ENCODE peak calls at places on chromosomes 7 and 10, in seven cellular contexts. E is A549, R is SK-N-SH, Z is K562, Q is HCT116, J is Panc1, X is GM23338. L is an unnamed sample.

GRCh38 chr10:2933041-2933440 is 134.3 kb upstream of the PFKP start:
- DNase-seq in J (no peak), Q (no peak), X (no peak), E (no peak), Z (no peak), R (peak), L (no peak)

GRCh38 chr7:86930554-86931307 is 128.7 kb downstream of the ELAPOR2 start:
- DNase-seq in Z (no peak), J (no peak), R (no peak), X (no peak), Q (no peak), E (no peak), L (no peak)

GRCh38 chr10:93542358-93542791 is 24.1 kb upstream of the FFAR4 start:
- DNase-seq in Z (no peak), E (no peak), J (no peak), X (no peak), Q (no peak), R (peak), L (no peak)

GRCh38 chr7:47783456-47784240 is 164.6 kb downstream of the PKD1L1 start:
- DNase-seq in Z (no peak), Q (peak), R (no peak), J (peak), X (no peak), E (peak), L (no peak)

GRCh38 chr7:155807013-155807804 is 5.1 kb downstream of the SHH start:
- DNase-seq in E (no peak), Q (no peak), R (no peak), X (peak), J (no peak), Z (no peak), L (no peak)

GRCh38 chr7:112079671-112080070 is 126.5 kb downstream of the DOCK4 start:
- DNase-seq in X (no peak), J (no peak), Z (no peak), R (no peak), E (no peak), Q (no peak), L (no peak)

GRCh38 chr7:116579322-116579721 is 54.5 kb downstream of the CAV1 start:
- DNase-seq in Q (no peak), R (no peak), E (no peak), X (no peak), Z (no peak), J (no peak), L (no peak)

GRCh38 chr10:86942441-86943315 is 14.7 kb downstream of the MMRN2 start:
- DNase-seq in X (peak), J (no peak), Q (no peak), Z (no peak), E (no peak), R (no peak), L (no peak)

GRCh38 chr10:65273063-65273462 is 1652.8 kb upstream of the LRRTM3 start:
- DNase-seq in J (no peak), E (no peak), R (no peak), Q (no peak), X (peak), Z (no peak), L (no peak)

GRCh38 chr7:156380261-156380660 is 260.3 kb upstream of the RNF32 start:
- DNase-seq in J (no peak), X (no peak), R (no peak), Q (no peak), E (no peak), Z (no peak), L (no peak)

GRCh38 chr7:157737151-157738063 is 400.6 kb downstream of the DNAJB6 start:
- DNase-seq in R (no peak), E (no peak), Q (no peak), J (no peak), X (no peak), Z (no peak), L (no peak)

GRCh38 chr7:134750083-134751062 is 29.1 kb upstream of the CALD1 start:
- DNase-seq in J (peak), E (peak), X (peak), R (peak), Q (peak), Z (peak), L (peak)

GRCh38 chr10:70198696-70199466 is 28.6 kb upstream of the SAR1A start:
- DNase-seq in R (no peak), X (peak), E (no peak), Z (no peak), Q (no peak), J (no peak), L (no peak)

GRCh38 chr7:36633377-36633776 is 90.9 kb downstream of the AOAH start:
- DNase-seq in E (no peak), J (no peak), Q (no peak), R (no peak), Z (no peak), X (peak), L (no peak)

DNA sequence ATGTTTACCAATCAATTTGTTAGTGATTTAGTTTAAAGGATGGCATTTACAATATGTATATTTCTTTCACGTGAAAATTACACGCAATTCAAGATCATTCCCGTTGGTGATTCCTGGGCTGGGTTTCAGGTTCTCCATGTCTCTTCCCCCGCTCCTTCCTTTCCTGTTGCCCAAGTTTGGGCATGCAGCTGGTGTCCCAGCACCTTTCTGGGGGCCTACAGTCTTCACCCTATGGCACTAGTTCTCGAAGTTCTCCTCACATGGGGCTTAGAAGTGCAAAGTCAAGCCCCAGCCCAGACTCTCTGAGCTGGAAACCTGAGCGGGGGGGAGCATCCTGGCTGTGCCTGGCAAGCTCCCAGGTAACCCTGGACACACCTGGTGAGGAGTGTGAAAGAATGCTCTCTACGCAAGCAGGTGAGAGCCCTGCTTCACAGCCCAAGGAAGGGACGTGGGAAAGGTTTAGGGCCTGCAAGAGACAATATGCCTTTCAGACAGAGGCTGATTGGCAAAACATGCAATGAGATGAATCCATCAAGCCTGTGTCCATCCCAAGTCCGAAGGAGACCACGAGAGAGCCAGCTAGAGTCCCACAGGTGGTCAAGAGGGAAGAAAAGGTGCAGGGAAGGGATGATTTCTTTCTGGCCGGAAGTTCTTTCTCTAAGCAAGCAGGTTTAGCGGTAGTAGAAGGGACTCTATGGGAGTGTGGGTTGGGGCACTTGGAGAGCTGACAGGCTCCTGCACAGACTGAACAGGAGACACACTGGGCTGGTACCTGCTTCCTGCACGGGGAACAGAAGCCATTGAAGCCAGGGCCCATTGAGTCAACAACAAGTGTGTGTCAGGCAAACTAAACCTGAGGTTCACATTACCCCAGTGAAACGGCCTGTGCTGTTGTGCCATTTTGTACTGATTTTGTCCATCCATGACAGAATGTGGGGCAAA is 131.1 kb downstream of the ADARB2 start:
- DNase-seq in E (no peak), J (no peak), R (no peak), Q (no peak), X (no peak), Z (no peak), L (no peak)
- TF ChIP-seq REST in E (no peak), J (no peak), R (no peak), Q (no peak), X (no peak), Z (no peak), L (no peak)

DNA sequence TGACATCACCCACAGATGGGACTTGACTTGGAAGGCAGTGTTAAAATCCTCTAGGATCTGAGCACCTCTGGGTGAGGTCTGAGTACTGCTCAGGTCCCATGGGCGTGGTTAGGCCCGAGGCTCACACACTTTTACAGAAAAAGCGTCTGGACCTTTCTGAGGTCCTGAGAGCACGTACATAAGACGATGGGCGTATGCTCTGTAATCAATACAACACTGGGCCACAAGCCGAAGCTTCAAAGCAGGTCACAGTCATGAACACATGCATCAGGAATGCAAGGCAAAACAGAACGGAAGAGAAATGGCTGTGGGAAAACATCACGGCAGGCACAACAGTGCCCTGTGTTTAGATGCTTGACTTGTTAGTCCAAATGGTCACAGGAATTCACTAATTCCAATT is 112.2 kb downstream of the LARP4B start:
- DNase-seq in R (no peak), Q (peak), Z (no peak), X (no peak), E (no peak), J (no peak), L (no peak)
- TF ChIP-seq REST in R (no peak), Q (no peak), Z (no peak), X (no peak), E (no peak), J (no peak), L (no peak)

GRCh38 chr7:42914009-42914725 is 2.3 kb upstream of the C7orf25 start:
- DNase-seq in J (no peak), E (no peak), R (no peak), Q (no peak), X (no peak), Z (no peak), L (no peak)
- TF ChIP-seq REST in J (no peak), E (no peak), R (no peak), Q (no peak), X (no peak), Z (no peak), L (no peak)

GRCh38 chr7:520503-521161 is 986 bp upstream of the PDGFA start:
- DNase-seq in X (peak), Q (no peak), J (no peak), Z (no peak), E (no peak), R (no peak), L (no peak)
- TF ChIP-seq REST in X (no peak), Q (no peak), J (no peak), Z (no peak), E (no peak), R (no peak), L (no peak)

GRCh38 chr10:129646921-129647320 is 179.9 kb downstream of the MGMT start:
- DNase-seq in Q (no peak), E (no peak), X (peak), R (no peak), Z (no peak), J (no peak), L (no peak)

GRCh38 chr10:129647563-129647962 is 180.5 kb downstream of the MGMT start:
- DNase-seq in X (no peak), Q (no peak), Z (no peak), J (no peak), R (no peak), E (no peak), L (no peak)

GRCh38 chr10:129645487-129645886 is 178.4 kb downstream of the MGMT start:
- DNase-seq in J (no peak), E (no peak), Z (no peak), Q (no peak), X (no peak), R (no peak), L (no peak)

GRCh38 chr10:129652021-129652420 is 185.0 kb downstream of the MGMT start:
- DNase-seq in X (no peak), Q (no peak), Z (no peak), J (no peak), E (no peak), R (no peak), L (no peak)

GRCh38 chr10:129648866-129649265 is 181.8 kb downstream of the MGMT start:
- DNase-seq in R (no peak), E (no peak), Q (no peak), X (no peak), J (no peak), Z (no peak), L (no peak)
- TF ChIP-seq REST in R (no peak), E (no peak), Q (no peak), X (no peak), J (no peak), Z (no peak), L (no peak)

DNA sequence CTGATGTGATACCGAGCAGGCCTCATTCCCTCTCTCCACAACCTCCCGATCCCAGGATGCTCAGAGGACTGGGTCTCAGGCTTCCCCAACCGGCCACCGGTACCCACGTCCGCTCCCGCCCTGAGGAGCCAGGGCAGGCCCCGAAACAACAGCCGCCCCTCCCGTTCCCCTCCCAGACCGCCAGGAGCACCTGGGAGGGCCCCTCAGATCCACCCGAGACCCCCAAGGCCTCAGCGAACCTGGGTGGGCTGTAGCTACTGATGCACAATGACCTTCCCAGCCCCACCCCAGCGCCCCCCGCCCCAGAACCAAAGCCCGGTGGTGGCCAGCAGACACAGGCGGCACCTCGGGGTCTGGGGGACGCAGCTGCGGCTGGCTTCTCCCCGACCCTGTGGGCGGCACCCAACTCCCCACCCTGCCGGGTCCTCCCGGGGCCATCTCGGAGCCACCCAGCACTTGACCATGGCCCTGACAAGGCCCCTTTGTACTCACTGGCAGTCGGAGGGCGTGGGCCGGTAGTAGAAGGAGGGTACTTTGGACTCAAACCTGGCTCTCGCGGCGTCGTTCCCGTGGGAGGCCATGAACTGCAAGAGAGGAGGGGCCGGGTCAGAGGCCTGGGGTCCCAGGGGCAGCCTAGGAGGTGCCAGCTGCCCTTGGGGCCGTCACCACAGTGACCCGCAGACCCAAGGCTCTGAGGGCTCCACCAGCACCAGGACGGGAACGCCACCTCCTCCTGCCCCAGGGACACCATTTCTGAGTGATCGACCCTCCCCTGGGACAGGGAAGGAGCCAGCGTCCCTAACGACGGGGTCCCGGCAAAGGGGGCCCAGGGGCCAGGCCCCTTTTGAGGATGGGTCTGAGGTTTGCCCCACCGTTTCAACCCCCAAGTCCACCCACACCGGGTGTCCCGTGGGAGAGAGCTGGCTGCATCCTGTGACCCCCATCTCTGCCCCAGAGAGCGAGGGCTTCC is 28.1 kb downstream of the ADAP1 start:
- DNase-seq in Z (no peak), Q (no peak), E (no peak), R (no peak), J (no peak), X (no peak), L (no peak)
- TF ChIP-seq REST in Z (no peak), Q (no peak), E (no peak), R (no peak), J (no peak), X (no peak), L (no peak)

DNA sequence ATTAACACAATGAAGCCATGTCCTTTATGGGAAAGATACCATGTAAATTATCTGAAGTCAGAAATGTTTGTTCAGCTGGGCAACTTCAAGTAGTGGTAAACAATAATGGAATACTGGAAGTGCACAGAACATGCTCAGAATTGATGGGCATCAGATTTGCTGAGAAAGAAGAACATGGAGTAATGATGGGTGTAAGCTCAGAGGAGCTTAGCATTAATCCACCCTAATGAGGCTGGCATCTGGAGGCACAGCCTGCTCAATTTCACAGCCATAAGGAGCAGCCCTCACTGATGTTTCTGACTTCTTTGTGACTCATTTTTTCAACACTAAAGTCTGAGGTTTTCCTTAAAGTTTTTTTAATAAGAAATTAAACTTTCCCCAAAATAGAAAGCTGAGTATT is 75.5 kb downstream of the IGF2BP3 start:
- DNase-seq in E (no peak), J (no peak), X (no peak), Z (no peak), Q (no peak), R (no peak), L (no peak)
- TF ChIP-seq REST in E (no peak), J (no peak), X (no peak), Z (no peak), Q (no peak), R (no peak), L (no peak)

DNA sequence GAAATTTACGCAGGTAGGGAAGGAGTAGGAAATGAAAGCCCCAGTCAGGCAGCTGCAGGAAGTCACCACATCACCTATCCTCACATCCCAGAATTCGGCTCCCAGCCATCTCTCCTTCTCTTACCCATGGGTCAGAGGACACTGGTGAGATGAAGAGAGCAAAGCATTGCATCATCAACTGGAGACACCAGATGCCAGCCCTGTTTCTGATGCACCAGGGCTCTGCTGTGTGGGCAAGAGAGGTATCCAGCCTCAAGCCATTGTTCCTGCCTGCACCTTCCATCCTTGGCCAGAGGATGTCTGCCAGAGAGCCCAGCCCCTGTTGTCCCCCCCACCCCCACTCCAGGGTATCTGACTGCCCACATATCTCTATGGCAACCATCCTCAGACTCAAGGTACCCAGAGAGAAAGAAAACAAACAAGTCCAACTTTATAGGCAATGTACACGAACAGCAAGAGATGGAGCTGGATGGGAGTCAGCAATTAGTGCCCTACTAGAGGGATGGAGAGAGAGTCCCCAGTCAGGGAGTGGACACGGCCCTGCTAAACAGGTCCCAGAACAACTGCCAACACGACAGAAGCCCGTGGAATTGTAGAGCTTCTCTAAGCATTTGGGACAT is 3.0 kb downstream of the CAMK2G start:
- DNase-seq in Z (no peak), Q (no peak), E (no peak), X (no peak), R (no peak), J (no peak), L (no peak)
- TF ChIP-seq REST in Z (no peak), Q (no peak), E (no peak), X (no peak), R (no peak), J (no peak), L (no peak)

DNA sequence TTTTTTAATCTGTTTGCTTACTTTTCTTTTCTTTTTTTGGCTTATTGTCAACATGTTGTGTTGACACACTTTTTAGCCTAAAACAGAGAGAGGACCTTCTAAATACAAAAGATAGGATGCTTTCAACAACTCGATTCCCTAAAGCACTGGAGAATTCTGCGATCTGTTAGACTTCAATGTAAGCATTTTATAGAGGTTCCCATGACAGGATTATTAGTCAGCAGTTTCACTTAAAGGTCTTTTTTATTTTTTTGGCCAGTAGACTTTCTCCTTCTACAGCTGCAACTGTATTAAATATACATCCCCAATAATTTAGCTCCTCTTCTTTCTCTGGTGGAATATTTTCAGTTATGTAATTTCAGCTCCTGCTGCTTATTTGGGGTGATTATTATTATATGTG is 12.8 kb upstream of the NRP1 start:
- DNase-seq in Z (no peak), J (no peak), E (no peak), X (no peak), Q (no peak), R (no peak), L (no peak)
- TF ChIP-seq REST in Z (no peak), J (no peak), E (no peak), X (no peak), Q (no peak), R (no peak), L (no peak)

GRCh38 chr7:69932034-69932628 is 333.9 kb downstream of the AUTS2 start:
- DNase-seq in J (peak), X (peak), Q (no peak), E (peak), Z (no peak), R (peak), L (peak)
- TF ChIP-seq REST in J (no peak), X (no peak), Q (no peak), E (no peak), Z (no peak), R (no peak), L (no peak)